ENCODE peak calls at places on chromosomes 7 and 10, in seven cellular contexts. H is endodermal cell, K is epithelial cell of esophagus, E is H7, I is fibroblast of lung, S is fibroblast of the aortic adventitia, Y is NB4. N is an unnamed sample.

GRCh38 chr7:16915405-16915804 is 33.6 kb upstream of the AGR3 start:
- DNase-seq in H (no peak), K (peak), E (no peak), I (peak), S (peak), Y (no peak), N (no peak)

GRCh38 chr7:156127166-156128134 is 315.2 kb upstream of the SHH start:
- DNase-seq in H (peak), K (no peak), E (no peak), I (no peak), S (no peak), Y (no peak), N (no peak)

GRCh38 chr7:44073664-44074348 is 8.4 kb upstream of the PGAM2 start:
- DNase-seq in H (peak), K (peak), E (peak), I (no peak), S (no peak), Y (peak), N (peak)

GRCh38 chr10:78913219-78914059 is 155.3 kb upstream of the ZMIZ1 start:
- DNase-seq in H (no peak), K (no peak), E (peak), I (no peak), S (no peak), Y (no peak), N (peak)

GRCh38 chr10:82564353-82565218 is 689.6 kb downstream of the NRG3 start:
- DNase-seq in H (no peak), K (no peak), E (no peak), I (no peak), S (peak), Y (no peak), N (no peak)

GRCh38 chr7:4786015-4786414 is 10.6 kb downstream of the AP5Z1 start:
- DNase-seq in H (no peak), K (no peak), E (no peak), I (no peak), S (no peak), Y (no peak), N (no peak)

GRCh38 chr10:84511106-84511505 is 182.7 kb downstream of the CCSER2 start:
- DNase-seq in H (no peak), K (no peak), E (no peak), I (no peak), S (no peak), Y (no peak), N (no peak)

GRCh38 chr10:88800152-88801125 is 2.1 kb upstream of the LIPM start:
- DNase-seq in H (no peak), K (peak), E (no peak), I (peak), S (peak), Y (no peak), N (no peak)

GRCh38 chr7:71612892-71613291 is 480.9 kb downstream of the GALNT17 start:
- DNase-seq in H (no peak), K (no peak), E (no peak), I (no peak), S (no peak), Y (no peak), N (no peak)

GRCh38 chr7:69599211-69599878 is 1.1 kb downstream of the AUTS2 start:
- DNase-seq in H (peak), K (no peak), E (peak), I (peak), S (no peak), Y (peak), N (peak)

GRCh38 chr7:2757904-2758672 is 70.1 kb downstream of the AMZ1 start:
- DNase-seq in H (no peak), K (peak), E (peak), I (peak), S (peak), Y (peak), N (peak)

GRCh38 chr7:128135275-128136214 is 104.3 kb upstream of the LRRC4 start:
- DNase-seq in H (peak), K (peak), E (peak), I (peak), S (peak), Y (peak), N (peak)

GRCh38 chr7:80833289-80834104 is 85.4 kb downstream of the SEMA3C start:
- DNase-seq in H (no peak), K (peak), E (no peak), I (peak), S (peak), Y (no peak), N (no peak)

GRCh38 chr10:79444243-79445119 is 943 bp downstream of the ZCCHC24 start:
- DNase-seq in H (peak), K (peak), E (peak), I (peak), S (peak), Y (peak), N (peak)

GRCh38 chr10:121774813-121775212 is 153.0 kb downstream of the ATE1 start:
- DNase-seq in H (no peak), K (peak), E (no peak), I (peak), S (no peak), Y (no peak), N (no peak)

GRCh38 chr10:65341323-65341922 is 1584.4 kb upstream of the LRRTM3 start:
- DNase-seq in H (no peak), K (no peak), E (no peak), I (peak), S (no peak), Y (no peak), N (peak)

GRCh38 chr10:5563991-5564536 is 39.3 kb downstream of the CALML3 start:
- DNase-seq in H (peak), K (peak), E (peak), I (no peak), S (no peak), Y (peak), N (no peak)

GRCh38 chr7:30207376-30207775 is 72.6 kb downstream of the MTURN start:
- DNase-seq in H (no peak), K (no peak), E (no peak), I (no peak), S (no peak), Y (no peak), N (no peak)

GRCh38 chr10:107317592-107317991 is 153.1 kb upstream of the SORCS1 start:
- DNase-seq in H (no peak), K (no peak), E (no peak), I (no peak), S (no peak), Y (no peak), N (no peak)

GRCh38 chr7:3028071-3028766 is 15.4 kb downstream of the CARD11 start:
- DNase-seq in H (peak), K (peak), E (no peak), I (peak), S (peak), Y (no peak), N (no peak)

GRCh38 chr7:104862719-104863118 is 151.3 kb upstream of the KMT2E start:
- DNase-seq in H (peak), K (no peak), E (peak), I (no peak), S (no peak), Y (peak), N (peak)

GRCh38 chr7:12926236-12926635 is 238.8 kb downstream of the ARL4A start:
- DNase-seq in H (no peak), K (no peak), E (no peak), I (no peak), S (no peak), Y (no peak), N (no peak)

GRCh38 chr7:157502701-157503111 is 165.9 kb downstream of the DNAJB6 start:
- DNase-seq in H (peak), K (no peak), E (peak), I (no peak), S (no peak), Y (peak), N (no peak)

GRCh38 chr7:155947051-155947450 is 134.8 kb upstream of the SHH start:
- DNase-seq in H (peak), K (peak), E (no peak), I (peak), S (no peak), Y (no peak), N (no peak)

GRCh38 chr10:44835300-44835699 is 75.8 kb upstream of the TMEM72 start:
- DNase-seq in H (no peak), K (no peak), E (no peak), I (no peak), S (no peak), Y (no peak), N (no peak)

DNA sequence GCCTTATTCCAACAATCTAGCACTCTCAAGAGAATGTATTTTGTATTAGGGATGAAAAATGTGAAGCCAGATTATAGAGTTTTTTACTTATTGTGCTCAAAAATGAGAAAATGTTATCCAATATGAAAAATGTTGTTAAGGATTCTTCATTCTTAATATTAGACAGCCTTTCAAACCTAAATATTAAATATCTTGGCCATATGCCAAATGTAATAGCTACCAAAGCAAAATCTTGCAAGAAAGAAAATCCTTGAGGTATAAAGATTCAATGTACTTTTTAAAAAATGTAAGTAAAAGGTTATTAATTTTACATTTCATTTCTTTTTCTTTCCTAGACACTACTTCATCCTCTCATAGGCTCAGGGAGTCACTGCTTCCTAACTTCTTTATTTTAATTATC is 33.4 kb downstream of the MET start:
- DNase-seq in H (no peak), K (no peak), E (no peak), I (no peak), S (no peak), Y (no peak), N (no peak)
- H3K4me3 ChIP-seq in H (no peak), K (no peak), E (no peak), I (no peak), S (no peak), Y (no peak), N (no peak)

GRCh38 chr7:100157069-100157333 is 1.5 kb downstream of the TRAPPC14 start:
- DNase-seq in H (no peak), K (no peak), E (no peak), I (no peak), S (no peak), Y (no peak), N (no peak)
- H3K4me3 ChIP-seq in H (peak), K (peak), E (no peak), I (peak), S (peak), Y (peak), N (peak)

GRCh38 chr10:75547391-75548298 is 116.2 kb downstream of the LRMDA start:
- DNase-seq in H (no peak), K (peak), E (no peak), I (peak), S (peak), Y (peak), N (no peak)
- H3K4me3 ChIP-seq in H (no peak), K (no peak), E (no peak), I (no peak), S (no peak), Y (no peak), N (no peak)

DNA sequence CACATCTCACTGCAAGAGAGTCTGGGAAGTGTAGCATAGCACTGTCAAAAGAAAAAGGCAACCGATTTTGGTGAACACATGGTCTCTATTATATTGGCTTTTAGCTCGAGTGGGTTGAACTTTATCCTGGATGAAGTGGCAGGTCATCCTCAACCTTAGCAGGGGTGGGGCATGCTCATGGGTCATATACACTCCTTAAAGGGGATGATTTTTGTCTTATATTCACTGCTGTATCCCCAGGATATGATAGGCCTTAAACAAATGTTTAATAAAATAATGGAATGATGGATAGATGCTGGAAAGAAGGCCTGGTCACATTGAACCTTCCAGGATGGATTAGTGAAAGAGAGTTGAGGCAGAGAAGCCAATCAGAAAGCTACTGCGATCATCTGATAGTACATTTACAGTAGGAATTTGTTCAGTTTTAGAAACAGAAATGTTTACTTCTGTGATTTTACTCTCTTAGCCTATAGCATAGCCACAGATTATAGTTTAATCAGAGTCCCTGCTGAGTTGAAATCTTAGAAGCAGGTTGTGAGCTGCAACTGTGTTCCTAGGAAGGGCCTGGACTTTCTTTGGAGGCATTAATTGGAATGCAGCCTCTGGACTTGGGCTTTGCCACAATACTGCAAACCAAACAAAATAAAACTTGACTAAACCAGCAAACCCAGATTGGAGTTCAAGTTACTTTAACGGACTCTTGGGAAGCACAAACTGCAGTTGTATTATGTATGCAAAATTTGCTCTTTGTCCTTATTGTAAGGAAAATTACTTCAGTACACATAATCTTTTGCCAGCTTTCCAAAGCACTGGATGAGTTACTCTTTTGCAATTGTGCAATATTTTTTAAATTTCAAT is 138.4 kb downstream of the BMPER start:
- DNase-seq in H (no peak), K (no peak), E (no peak), I (no peak), S (peak), Y (no peak), N (no peak)
- H3K4me3 ChIP-seq in H (no peak), K (no peak), E (no peak), I (no peak), S (no peak), Y (no peak), N (no peak)

GRCh38 chr7:20777377-20778062 is 9.2 kb downstream of the SP8 start:
- DNase-seq in H (no peak), K (no peak), E (no peak), I (no peak), S (no peak), Y (no peak), N (no peak)
- H3K4me3 ChIP-seq in H (no peak), K (no peak), E (peak), I (peak), S (peak), Y (no peak), N (no peak)

GRCh38 chr7:132743974-132744373 is 167.7 kb upstream of the PLXNA4 start:
- DNase-seq in H (no peak), K (no peak), E (no peak), I (peak), S (no peak), Y (no peak), N (no peak)
- H3K4me3 ChIP-seq in H (no peak), K (no peak), E (no peak), I (no peak), S (no peak), Y (no peak), N (no peak)

GRCh38 chr7:74252893-74253292 is 1.3 kb downstream of the RFC2 start:
- DNase-seq in H (no peak), K (no peak), E (no peak), I (no peak), S (no peak), Y (no peak), N (no peak)
- H3K4me3 ChIP-seq in H (peak), K (no peak), E (no peak), I (no peak), S (no peak), Y (peak), N (peak)

DNA sequence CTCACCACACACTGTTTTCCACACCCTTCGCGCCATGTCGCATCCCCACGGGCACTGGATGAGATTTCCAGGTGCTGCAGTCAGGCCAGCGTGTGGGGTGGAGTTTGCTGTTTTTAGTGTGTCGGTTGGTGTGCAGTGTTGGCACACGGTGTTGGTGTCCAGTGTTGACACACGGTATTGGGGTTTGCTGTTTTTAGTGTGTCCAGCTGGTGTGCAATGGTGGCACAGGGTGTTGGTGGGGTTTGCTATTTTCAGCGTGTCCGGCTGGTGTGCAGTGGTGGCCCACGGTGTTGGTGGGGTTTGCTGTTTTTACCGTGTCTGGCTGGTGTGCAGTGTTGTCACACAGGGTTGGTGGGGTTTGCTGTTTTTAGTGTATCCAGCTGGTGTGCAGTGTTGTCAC is 20.1 kb upstream of the PRKAR1B start:
- DNase-seq in H (no peak), K (no peak), E (no peak), I (no peak), S (no peak), Y (no peak), N (no peak)
- H3K4me3 ChIP-seq in H (no peak), K (no peak), E (no peak), I (no peak), S (no peak), Y (no peak), N (no peak)

N was measured in BE2C.